ENCODE peak calls at places on chromosomes 2 and 18, in ten cellular contexts. N is transverse colon, E is A549, K is tibial nerve, L is sigmoid colon, S is breast epithelium, P is upper lobe of left lung, G is ovary, H is suprapubic skin, V is testis. B is an unnamed sample.

GRCh38 chr2:171811229-171811628 is 82.8 kb downstream of the SLC25A12 start:
- DNase-seq in P (no peak), E (peak; percentile 10), L (no peak), H (no peak), N (no peak), S (no peak), V (no peak), G (no peak), K (no peak), B (peak; percentile 33)

GRCh38 chr18:14179306-14179705 is 47.1 kb upstream of the ZNF519 start:
- DNase-seq in V (no peak), K (no peak), N (no peak), L (no peak), G (no peak), P (peak; percentile 68), S (no peak), E (peak; percentile 0), H (no peak), B (no peak)

GRCh38 chr2:148674063-148675020 is 29.8 kb downstream of the EPC2 start:
- DNase-seq in V (no peak), K (no peak), G (no peak), E (peak; percentile 21), H (no peak), S (no peak), N (no peak), P (no peak), L (no peak), B (peak; percentile 28)

GRCh38 chr18:3319399-3319798 is 57.5 kb downstream of the MYL12B start:
- DNase-seq in L (no peak), N (no peak), E (no peak), K (no peak), V (no peak), S (no peak), P (peak; percentile 58), G (no peak), H (no peak), B (no peak)

GRCh38 chr18:51833850-51834249 is 506.1 kb upstream of the DCC start:
- DNase-seq in N (no peak), P (no peak), G (no peak), V (no peak), H (no peak), S (no peak), K (no peak), E (no peak), L (no peak), B (no peak)

GRCh38 chr2:215332876-215333600 is 21.2 kb downstream of the ATIC start:
- DNase-seq in E (no peak), H (no peak), N (peak; percentile 29), V (no peak), L (no peak), K (no peak), S (no peak), G (no peak), P (no peak), B (no peak)

GRCh38 chr2:148615446-148615845 is 29.1 kb upstream of the EPC2 start:
- DNase-seq in L (no peak), N (no peak), H (no peak), P (no peak), V (no peak), K (no peak), E (no peak), S (no peak), G (no peak), B (no peak)

GRCh38 chr2:168603439-168603961 is 147.4 kb downstream of the CERS6 start:
- DNase-seq in L (no peak), G (no peak), H (no peak), P (no peak), S (no peak), N (no peak), V (no peak), E (no peak), K (no peak), B (no peak)

GRCh38 chr18:70041459-70042020 is 93.9 kb upstream of the CD226 start:
- DNase-seq in V (no peak), L (no peak), G (no peak), N (no peak), H (no peak), K (no peak), E (no peak), S (no peak), P (no peak), B (no peak)

GRCh38 chr18:70039186-70039585 is 91.5 kb upstream of the CD226 start:
- DNase-seq in S (no peak), K (no peak), E (no peak), N (no peak), L (no peak), P (no peak), H (no peak), V (no peak), G (no peak), B (no peak)

GRCh38 chr18:70036168-70036567 is 88.5 kb upstream of the CD226 start:
- DNase-seq in P (no peak), H (no peak), S (no peak), L (no peak), G (no peak), E (no peak), N (no peak), K (no peak), V (no peak), B (no peak)

GRCh38 chr18:70037453-70038061 is 89.9 kb upstream of the CD226 start:
- DNase-seq in P (no peak), H (no peak), K (no peak), S (no peak), G (no peak), L (no peak), V (no peak), N (no peak), E (no peak), B (peak; percentile 48)

DNA sequence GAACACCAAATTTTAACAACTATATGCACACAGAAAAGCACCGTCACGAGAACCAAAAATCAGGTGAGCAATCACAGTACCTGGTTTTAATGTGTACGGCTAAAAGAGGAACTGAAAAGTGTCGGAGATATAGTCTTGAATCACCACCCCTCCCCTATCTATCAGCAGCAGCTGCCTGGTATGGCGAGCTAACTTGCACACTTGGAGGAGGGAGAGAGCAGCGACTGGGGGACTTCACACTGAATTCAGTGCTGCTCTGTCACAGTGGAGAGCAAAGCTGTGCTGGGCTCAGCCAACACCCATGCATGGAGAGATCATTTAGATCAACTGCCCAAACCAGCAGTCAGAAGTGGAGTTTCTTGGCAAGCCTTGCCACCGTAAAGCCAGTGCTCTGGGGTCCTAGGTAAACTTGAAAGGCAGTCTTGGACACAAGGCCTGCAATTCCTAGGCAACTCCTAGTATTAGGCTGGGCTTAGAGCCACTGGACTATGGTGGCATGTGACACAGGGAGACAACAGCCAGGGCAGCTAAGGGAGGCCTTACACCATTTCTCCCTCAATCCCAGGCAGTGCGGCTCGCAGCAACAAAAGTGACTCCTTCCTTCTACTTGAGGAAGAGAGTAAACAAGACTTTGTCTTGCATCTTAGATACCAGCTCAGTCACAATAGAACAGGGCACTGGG is 89.2 kb upstream of the CD226 start:
- DNase-seq in G (no peak), H (no peak), N (no peak), S (no peak), V (no peak), P (no peak), K (no peak), E (no peak), L (no peak), B (peak; percentile 79)
- TF ChIP-seq POLR2A in G (no peak), H (no peak), N (no peak), S (no peak), V (no peak), P (no peak), K (no peak), E (no peak), L (no peak), B (no peak)

GRCh38 chr2:217808326-217808725 is 194.5 kb downstream of the TNS1 start:
- DNase-seq in V (no peak), L (no peak), K (no peak), E (no peak), G (no peak), H (no peak), P (no peak), S (no peak), N (no peak), B (no peak)

GRCh38 chr2:217810275-217810674 is 192.5 kb downstream of the TNS1 start:
- DNase-seq in H (no peak), P (no peak), N (no peak), E (no peak), K (no peak), V (no peak), G (no peak), L (no peak), S (no peak), B (no peak)

GRCh38 chr2:217809736-217810135 is 193.1 kb downstream of the TNS1 start:
- DNase-seq in K (no peak), H (no peak), G (no peak), L (no peak), V (no peak), E (no peak), P (no peak), N (no peak), S (no peak), B (no peak)

GRCh38 chr2:217813828-217814227 is 189.0 kb downstream of the TNS1 start:
- DNase-seq in K (no peak), L (no peak), E (no peak), S (no peak), V (no peak), N (no peak), G (no peak), P (no peak), H (no peak), B (no peak)

GRCh38 chr2:217812170-217812569 is 190.6 kb downstream of the TNS1 start:
- DNase-seq in N (no peak), K (no peak), S (no peak), G (no peak), E (no peak), H (no peak), V (no peak), P (no peak), L (no peak), B (no peak)
- TF ChIP-seq POLR2A in N (no peak), K (no peak), S (no peak), G (no peak), E (no peak), H (no peak), V (no peak), P (no peak), L (no peak), B (no peak)

DNA sequence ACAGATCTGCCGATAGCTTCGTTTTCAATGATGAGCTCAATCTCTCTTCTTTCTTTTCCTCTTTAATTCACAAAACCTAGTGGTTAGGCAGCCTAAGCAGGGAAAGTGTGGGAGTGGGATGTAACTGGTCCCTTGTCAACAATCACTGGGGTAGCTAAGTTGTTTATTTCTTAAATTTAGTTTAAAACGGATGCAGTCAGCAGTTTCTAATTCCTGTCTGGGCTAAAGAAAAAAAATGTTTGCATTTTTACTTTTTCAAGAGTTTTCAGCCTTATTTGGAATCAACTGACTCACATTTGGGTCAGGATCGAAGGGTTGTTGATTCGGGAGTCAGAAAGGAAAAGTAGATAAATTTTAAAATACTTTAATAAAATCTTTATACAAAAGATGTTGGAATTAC is 137.7 kb upstream of the TACR1 start:
- DNase-seq in L (no peak), G (no peak), P (no peak), H (no peak), E (no peak), S (no peak), N (no peak), K (no peak), V (no peak), B (no peak)
- TF ChIP-seq POLR2A in L (no peak), G (no peak), P (no peak), H (no peak), E (no peak), S (no peak), N (no peak), K (no peak), V (no peak), B (no peak)

GRCh38 chr2:86440631-86441391 is at the start of gene KDM3A:
- DNase-seq in K (peak; percentile 97), V (peak; percentile 99), S (peak; percentile 100), L (peak; percentile 100), H (peak; percentile 100), P (peak; percentile 99), E (peak; percentile 93), G (peak; percentile 99), N (peak; percentile 100), B (peak; percentile 100)

GRCh38 chr2:86441392-86441788 is 219 bp downstream of the KDM3A start:
- DNase-seq in L (no peak), K (peak; percentile 13), V (no peak), G (no peak), E (no peak), S (no peak), P (no peak), H (no peak), N (no peak), B (no peak)

GRCh38 chr2:86442642-86443005 is 1.5 kb downstream of the KDM3A start:
- DNase-seq in H (peak; percentile 91), E (peak; percentile 80), V (peak; percentile 96), K (peak; percentile 92), N (peak; percentile 83), G (peak; percentile 79), L (peak; percentile 96), S (peak; percentile 70), P (peak; percentile 6), B (peak; percentile 93)

GRCh38 chr2:86443601-86444000 is 2.4 kb downstream of the KDM3A start:
- DNase-seq in N (no peak), H (no peak), E (no peak), G (no peak), V (no peak), K (no peak), P (no peak), S (no peak), L (no peak), B (no peak)

GRCh38 chr2:86441789-86442641 is 844 bp downstream of the KDM3A start:
- DNase-seq in G (peak; percentile 72), V (peak; percentile 64), L (peak; percentile 73), H (peak; percentile 85), N (peak; percentile 69), S (peak; percentile 52), E (peak; percentile 18), P (peak; percentile 91), K (peak; percentile 35), B (peak; percentile 81)
- TF ChIP-seq POLR2A in G (no peak), V (no peak), L (peak; percentile 10), H (no peak), N (peak; percentile 54), S (peak; percentile 21), E (peak; percentile 14), P (no peak), K (no peak), B (peak; percentile 60)

B was measured in erythroblast.